ENCODE peak calls at places on chromosomes 1 and 21, in four cellular contexts. O, F, I and Y are unnamed samples.

GRCh38 chr21:33383056-33383888 is 19.9 kb upstream of the IFNGR2 start:
- DNase-seq in O (peak; percentile 74), F (peak; percentile 96), I (peak; percentile 73), Y (peak; percentile 99)

GRCh38 chr1:118340928-118341905 is 156.2 kb upstream of the SPAG17 start:
- DNase-seq in O (no peak), F (peak; percentile 15), I (no peak), Y (no peak)

GRCh38 chr1:5997316-5997715 is 5.1 kb upstream of the NPHP4 start:
- DNase-seq in O (no peak), F (no peak), I (no peak), Y (no peak)

GRCh38 chr1:43648448-43648847 is 1.5 kb upstream of the KDM4A start:
- DNase-seq in O (no peak), F (no peak), I (no peak), Y (peak; percentile 70)

GRCh38 chr21:45532826-45533730 is 9.2 kb downstream of the SLC19A1 start:
- DNase-seq in O (no peak), F (no peak), I (no peak), Y (no peak)

GRCh38 chr1:212699839-212700596 is at the start of gene BATF3:
- DNase-seq in O (no peak), F (peak; percentile 51), I (no peak), Y (no peak)

GRCh38 chr21:43025636-43026180 is 49.9 kb downstream of the CBS start:
- DNase-seq in O (peak; percentile 95), F (peak; percentile 67), I (no peak), Y (no peak)

GRCh38 chr1:45465277-45465676 is 25.7 kb downstream of the TESK2 start:
- DNase-seq in O (no peak), F (no peak), I (no peak), Y (no peak)

GRCh38 chr1:237814319-237814924 is 76.3 kb downstream of the ZP4 start:
- DNase-seq in O (peak; percentile 20), F (peak; percentile 22), I (no peak), Y (no peak)

GRCh38 chr1:55463814-55464445 is 248.8 kb upstream of the USP24 start:
- DNase-seq in O (no peak), F (no peak), I (no peak), Y (no peak)

GRCh38 chr1:194184974-194185373 is 998.6 kb upstream of the B3GALT2 start:
- DNase-seq in O (no peak), F (peak; percentile 7), I (no peak), Y (no peak)

GRCh38 chr1:67085326-67085725 is 31.4 kb upstream of the SLC35D1 start:
- DNase-seq in O (no peak), F (no peak), I (no peak), Y (no peak)

GRCh38 chr1:93123141-93123783 is 44.2 kb downstream of the MTF2 start:
- DNase-seq in O (no peak), F (no peak), I (no peak), Y (no peak)

GRCh38 chr1:113388621-113389355 is 1.5 kb upstream of the MAGI3 start:
- DNase-seq in O (no peak), F (peak; percentile 90), I (peak; percentile 21), Y (peak; percentile 56)

GRCh38 chr21:15211491-15212133 is 146.8 kb upstream of the NRIP1 start:
- DNase-seq in O (no peak), F (no peak), I (no peak), Y (no peak)

GRCh38 chr21:26188422-26188821 is 17.9 kb upstream of the APP start:
- DNase-seq in O (no peak), F (no peak), I (no peak), Y (no peak)

GRCh38 chr1:31482478-31483011 is 69.5 kb downstream of the SERINC2 start:
- DNase-seq in O (no peak), F (no peak), I (no peak), Y (no peak)

GRCh38 chr1:63475761-63476160 is 47.3 kb downstream of the ITGB3BP start:
- DNase-seq in O (no peak), F (peak; percentile 17), I (no peak), Y (no peak)

GRCh38 chr1:24910751-24911650 is 19.1 kb downstream of the RUNX3 start:
- DNase-seq in O (no peak), F (peak; percentile 94), I (no peak), Y (no peak)

GRCh38 chr1:15153184-15153841 is at the start of gene TMEM51:
- DNase-seq in O (peak; percentile 59), F (peak; percentile 75), I (peak; percentile 69), Y (peak; percentile 83)